ENCODE peak calls at places on chromosomes 12 and 14, in six cellular contexts. One of them, this sample, is unnamed.

GRCh38 chr12:132218915-132219314 is 74.7 kb downstream of the NOC4L start:
- DNase-seq in HepG2: peak
- DNase-seq in mesothelial cell of epicardium: no peak
- DNase-seq in ovary: no peak
- DNase-seq in retina: no peak
- DNase-seq in HS-5: no peak
- DNase-seq in this sample: no peak

GRCh38 chr14:77760381-77761204 is at the start of gene SNW1:
- DNase-seq in HepG2: peak
- DNase-seq in mesothelial cell of epicardium: peak
- DNase-seq in ovary: peak
- DNase-seq in retina: peak
- DNase-seq in HS-5: peak
- DNase-seq in this sample: peak

GRCh38 chr12:229441-230191 is 15.7 kb upstream of the SLC6A12 start:
- DNase-seq in HepG2: no peak
- DNase-seq in mesothelial cell of epicardium: no peak
- DNase-seq in ovary: no peak
- DNase-seq in retina: peak
- DNase-seq in HS-5: no peak
- DNase-seq in this sample: no peak

GRCh38 chr14:96802963-96803362 is 5.8 kb downstream of the VRK1 start:
- DNase-seq in HepG2: no peak
- DNase-seq in mesothelial cell of epicardium: no peak
- DNase-seq in ovary: no peak
- DNase-seq in retina: no peak
- DNase-seq in HS-5: no peak
- DNase-seq in this sample: no peak

GRCh38 chr12:51662728-51663154 is 71.7 kb downstream of the SCN8A start:
- DNase-seq in HepG2: peak
- DNase-seq in mesothelial cell of epicardium: no peak
- DNase-seq in ovary: no peak
- DNase-seq in retina: no peak
- DNase-seq in HS-5: no peak
- DNase-seq in this sample: no peak

GRCh38 chr14:37988472-37988871 is 219.2 kb upstream of the SSTR1 start:
- DNase-seq in HepG2: no peak
- DNase-seq in mesothelial cell of epicardium: no peak
- DNase-seq in ovary: no peak
- DNase-seq in retina: no peak
- DNase-seq in HS-5: no peak
- DNase-seq in this sample: no peak

GRCh38 chr12:120586216-120586615 is 5.0 kb upstream of the POP5 start:
- DNase-seq in HepG2: no peak
- DNase-seq in mesothelial cell of epicardium: no peak
- DNase-seq in ovary: no peak
- DNase-seq in retina: peak
- DNase-seq in HS-5: no peak
- DNase-seq in this sample: no peak

GRCh38 chr12:650983-651382 is 12.3 kb downstream of the NINJ2 start:
- DNase-seq in HepG2: no peak
- DNase-seq in mesothelial cell of epicardium: no peak
- DNase-seq in ovary: no peak
- DNase-seq in retina: no peak
- DNase-seq in HS-5: no peak
- DNase-seq in this sample: no peak

GRCh38 chr14:51867753-51868152 is 7.3 kb downstream of the GNG2 start:
- DNase-seq in HepG2: no peak
- DNase-seq in mesothelial cell of epicardium: no peak
- DNase-seq in ovary: no peak
- DNase-seq in retina: no peak
- DNase-seq in HS-5: no peak
- DNase-seq in this sample: no peak

GRCh38 chr12:76568888-76569551 is 9.4 kb upstream of the OSBPL8 start:
- DNase-seq in HepG2: no peak
- DNase-seq in mesothelial cell of epicardium: no peak
- DNase-seq in ovary: no peak
- DNase-seq in retina: no peak
- DNase-seq in HS-5: no peak
- DNase-seq in this sample: no peak

GRCh38 chr12:131836193-131836592 is 8.0 kb downstream of the MMP17 start:
- DNase-seq in HepG2: no peak
- DNase-seq in mesothelial cell of epicardium: no peak
- DNase-seq in ovary: no peak
- DNase-seq in retina: no peak
- DNase-seq in HS-5: no peak
- DNase-seq in this sample: no peak

GRCh38 chr14:89242871-89243270 is 174.2 kb downstream of the FOXN3 start:
- DNase-seq in HepG2: no peak
- DNase-seq in mesothelial cell of epicardium: no peak
- DNase-seq in ovary: no peak
- DNase-seq in retina: no peak
- DNase-seq in HS-5: no peak
- DNase-seq in this sample: no peak

GRCh38 chr14:93956514-93957332 is 19.6 kb downstream of the ASB2 start:
- DNase-seq in HepG2: no peak
- DNase-seq in mesothelial cell of epicardium: no peak
- DNase-seq in ovary: no peak
- DNase-seq in retina: no peak
- DNase-seq in HS-5: no peak
- DNase-seq in this sample: no peak

GRCh38 chr12:121296618-121297476 is at the start of gene CAMKK2:
- DNase-seq in HepG2: peak
- DNase-seq in mesothelial cell of epicardium: peak
- DNase-seq in ovary: peak
- DNase-seq in retina: peak
- DNase-seq in HS-5: no peak
- DNase-seq in this sample: peak

GRCh38 chr12:124321040-124321481 is 26.2 kb downstream of the RFLNA start:
- DNase-seq in HepG2: peak
- DNase-seq in mesothelial cell of epicardium: no peak
- DNase-seq in ovary: peak
- DNase-seq in retina: peak
- DNase-seq in HS-5: no peak
- DNase-seq in this sample: no peak

GRCh38 chr14:60250318-60251035 is 1.5 kb downstream of the PPM1A start:
- DNase-seq in HepG2: peak
- DNase-seq in mesothelial cell of epicardium: no peak
- DNase-seq in ovary: no peak
- DNase-seq in retina: no peak
- DNase-seq in HS-5: no peak
- DNase-seq in this sample: no peak

GRCh38 chr14:103308717-103309616 is 25.1 kb upstream of the EIF5 start:
- DNase-seq in HepG2: no peak
- DNase-seq in mesothelial cell of epicardium: no peak
- DNase-seq in ovary: no peak
- DNase-seq in retina: no peak
- DNase-seq in HS-5: no peak
- DNase-seq in this sample: no peak

GRCh38 chr14:54730156-54730961 is 163.4 kb downstream of the SAMD4A start:
- DNase-seq in HepG2: no peak
- DNase-seq in mesothelial cell of epicardium: no peak
- DNase-seq in ovary: no peak
- DNase-seq in retina: no peak
- DNase-seq in HS-5: peak
- DNase-seq in this sample: no peak

GRCh38 chr14:66624319-66624937 is 116.5 kb downstream of the GPHN start:
- DNase-seq in HepG2: peak
- DNase-seq in mesothelial cell of epicardium: no peak
- DNase-seq in ovary: no peak
- DNase-seq in retina: peak
- DNase-seq in HS-5: no peak
- DNase-seq in this sample: no peak

GRCh38 chr14:99065551-99065950 is 206.4 kb downstream of the BCL11B start:
- DNase-seq in HepG2: no peak
- DNase-seq in mesothelial cell of epicardium: no peak
- DNase-seq in ovary: no peak
- DNase-seq in retina: no peak
- DNase-seq in HS-5: no peak
- DNase-seq in this sample: no peak

GRCh38 chr14:68486809-68487208 is 306.1 kb downstream of the ZFP36L1 start:
- DNase-seq in HepG2: no peak
- DNase-seq in mesothelial cell of epicardium: no peak
- DNase-seq in ovary: no peak
- DNase-seq in retina: no peak
- DNase-seq in HS-5: no peak
- DNase-seq in this sample: no peak

GRCh38 chr14:95018845-95019244 is 138.5 kb downstream of the DICER1 start:
- DNase-seq in HepG2: no peak
- DNase-seq in mesothelial cell of epicardium: no peak
- DNase-seq in ovary: no peak
- DNase-seq in retina: no peak
- DNase-seq in HS-5: no peak
- DNase-seq in this sample: no peak

GRCh38 chr12:66881401-66881800 is 202.5 kb upstream of the GRIP1 start:
- DNase-seq in HepG2: no peak
- DNase-seq in mesothelial cell of epicardium: no peak
- DNase-seq in ovary: no peak
- DNase-seq in retina: no peak
- DNase-seq in HS-5: no peak
- DNase-seq in this sample: no peak

GRCh38 chr14:81033841-81034240 is 78.4 kb downstream of the TSHR start:
- DNase-seq in HepG2: no peak
- DNase-seq in mesothelial cell of epicardium: no peak
- DNase-seq in ovary: no peak
- DNase-seq in retina: no peak
- DNase-seq in HS-5: no peak
- DNase-seq in this sample: peak

GRCh38 chr14:64294672-64295413 is 672 bp upstream of the ESR2 start:
- DNase-seq in HepG2: peak
- DNase-seq in mesothelial cell of epicardium: peak
- DNase-seq in ovary: peak
- DNase-seq in retina: peak
- DNase-seq in HS-5: peak
- DNase-seq in this sample: peak

GRCh38 chr12:89126712-89127111 is 225.6 kb downstream of the DUSP6 start:
- DNase-seq in HepG2: no peak
- DNase-seq in mesothelial cell of epicardium: no peak
- DNase-seq in ovary: no peak
- DNase-seq in retina: no peak
- DNase-seq in HS-5: peak
- DNase-seq in this sample: no peak

GRCh38 chr12:2306686-2307249 is 254.0 kb downstream of the CACNA1C start:
- DNase-seq in HepG2: no peak
- DNase-seq in mesothelial cell of epicardium: no peak
- DNase-seq in ovary: no peak
- DNase-seq in retina: no peak
- DNase-seq in HS-5: no peak
- DNase-seq in this sample: no peak

GRCh38 chr12:19489168-19489567 is 49.9 kb downstream of the AEBP2 start:
- DNase-seq in HepG2: no peak
- DNase-seq in mesothelial cell of epicardium: no peak
- DNase-seq in ovary: no peak
- DNase-seq in retina: no peak
- DNase-seq in HS-5: no peak
- DNase-seq in this sample: no peak

GRCh38 chr14:53912121-53912520 is 44.5 kb downstream of the BMP4 start:
- DNase-seq in HepG2: no peak
- DNase-seq in mesothelial cell of epicardium: no peak
- DNase-seq in ovary: no peak
- DNase-seq in retina: no peak
- DNase-seq in HS-5: no peak
- DNase-seq in this sample: no peak

GRCh38 chr14:70029296-70030132 is 150.3 kb downstream of the SMOC1 start:
- DNase-seq in HepG2: no peak
- DNase-seq in mesothelial cell of epicardium: no peak
- DNase-seq in ovary: no peak
- DNase-seq in retina: no peak
- DNase-seq in HS-5: no peak
- DNase-seq in this sample: no peak

GRCh38 chr14:100442473-100443260 is 119.5 kb downstream of the SLC25A47 start:
- DNase-seq in HepG2: no peak
- DNase-seq in mesothelial cell of epicardium: no peak
- DNase-seq in ovary: no peak
- DNase-seq in retina: no peak
- DNase-seq in HS-5: no peak
- DNase-seq in this sample: no peak

GRCh38 chr12:62684586-62685295 is 218.1 kb downstream of the MON2 start:
- DNase-seq in HepG2: no peak
- DNase-seq in mesothelial cell of epicardium: no peak
- DNase-seq in ovary: peak
- DNase-seq in retina: no peak
- DNase-seq in HS-5: no peak
- DNase-seq in this sample: no peak

GRCh38 chr12:26369588-26369987 is 174.2 kb downstream of the SSPN start:
- DNase-seq in HepG2: no peak
- DNase-seq in mesothelial cell of epicardium: no peak
- DNase-seq in ovary: no peak
- DNase-seq in retina: peak
- DNase-seq in HS-5: peak
- DNase-seq in this sample: no peak

GRCh38 chr12:32615441-32615840 is 63.7 kb upstream of the DNM1L start:
- DNase-seq in HepG2: no peak
- DNase-seq in mesothelial cell of epicardium: no peak
- DNase-seq in ovary: no peak
- DNase-seq in retina: no peak
- DNase-seq in HS-5: no peak
- DNase-seq in this sample: no peak

GRCh38 chr12:24898606-24899005 is 50.3 kb downstream of the BCAT1 start:
- DNase-seq in HepG2: no peak
- DNase-seq in mesothelial cell of epicardium: no peak
- DNase-seq in ovary: no peak
- DNase-seq in retina: no peak
- DNase-seq in HS-5: no peak
- DNase-seq in this sample: no peak

GRCh38 chr14:104805941-104806624 is 5.2 kb downstream of the ZBTB42 start:
- DNase-seq in HepG2: no peak
- DNase-seq in mesothelial cell of epicardium: no peak
- DNase-seq in ovary: no peak
- DNase-seq in retina: no peak
- DNase-seq in HS-5: no peak
- DNase-seq in this sample: no peak

GRCh38 chr12:102427542-102427923 is 52.8 kb downstream of the IGF1 start:
- DNase-seq in HepG2: no peak
- DNase-seq in mesothelial cell of epicardium: no peak
- DNase-seq in ovary: peak
- DNase-seq in retina: no peak
- DNase-seq in HS-5: no peak
- DNase-seq in this sample: no peak

GRCh38 chr14:28609228-28609828 is 157.3 kb upstream of the FOXG1 start:
- DNase-seq in HepG2: peak
- DNase-seq in mesothelial cell of epicardium: no peak
- DNase-seq in ovary: no peak
- DNase-seq in retina: peak
- DNase-seq in HS-5: no peak
- DNase-seq in this sample: no peak

GRCh38 chr12:15534322-15534721 is 212.0 kb downstream of the PTPRO start:
- DNase-seq in HepG2: no peak
- DNase-seq in mesothelial cell of epicardium: no peak
- DNase-seq in ovary: no peak
- DNase-seq in retina: no peak
- DNase-seq in HS-5: no peak
- DNase-seq in this sample: no peak

This sample was measured in CD14-positive monocyte.